ENCODE peak calls at places on chromosomes 7 and 10, in nine cellular contexts. W is body of pancreas, M is NCI-H460, I is NCI-H748 treated with DMSO at 0.1 percent for 48 hours, L is brain microvascular endothelial cell, U is heart left ventricle, H is activated T-cell treated with anti-CD3 and anti-CD28 coated beads for 24 hours, D is NCI-H1105 treated with DMSO at 0.1 percent for 48 hours, F is head of caudate nucleus. X is an unnamed sample.
A peak's percentile ranks its signal among the peaks of the same experiment; 100 is the strongest.

GRCh38 chr7:11194492-11194891 is 220.8 kb downstream of the PHF14 start:
- DNase-seq in W (no peak), M (no peak), I (no peak), L (no peak), U (no peak), H (no peak), D (no peak), F (no peak), X (no peak)

GRCh38 chr10:72260588-72261322 is 13.0 kb upstream of the DDIT4 start:
- DNase-seq in W (peak; percentile 76), M (peak; percentile 98), I (peak; percentile 67), L (peak; percentile 55), U (peak; percentile 88), H (peak; percentile 78), D (no peak), F (peak; percentile 89), X (peak; percentile 89)

GRCh38 chr7:106284516-106285050 is at the start of gene NAMPT:
- DNase-seq in W (peak; percentile 63), M (no peak), I (no peak), L (no peak), U (peak; percentile 59), H (peak; percentile 42), D (peak; percentile 53), F (no peak), X (peak; percentile 87)

GRCh38 chr7:144824360-144824759 is 11.5 kb downstream of the TPK1 start:
- DNase-seq in W (no peak), M (peak; percentile 18), I (no peak), L (peak; percentile 8), U (no peak), H (no peak), D (no peak), F (no peak), X (peak; percentile 69)

GRCh38 chr10:61835909-61836232 is 65.6 kb upstream of the ARID5B start:
- DNase-seq in W (no peak), M (no peak), I (no peak), L (no peak), U (no peak), H (no peak), D (no peak), F (no peak), X (peak; percentile 49)

GRCh38 chr7:33882040-33882800 is 23.1 kb upstream of the BMPER start:
- DNase-seq in W (peak; percentile 9), M (no peak), I (no peak), L (no peak), U (no peak), H (no peak), D (no peak), F (no peak), X (no peak)

GRCh38 chr7:151705744-151706567 is 171.0 kb downstream of the PRKAG2 start:
- DNase-seq in W (peak; percentile 59), M (peak; percentile 47), I (no peak), L (peak; percentile 45), U (no peak), H (no peak), D (peak; percentile 38), F (peak; percentile 61), X (peak; percentile 65)

GRCh38 chr10:24463683-24464426 is 254.9 kb downstream of the KIAA1217 start:
- DNase-seq in W (no peak), M (peak; percentile 37), I (no peak), L (peak; percentile 57), U (no peak), H (no peak), D (no peak), F (no peak), X (peak; percentile 1)

GRCh38 chr7:135710417-135711138 is 17.4 kb downstream of the SLC13A4 start:
- DNase-seq in W (no peak), M (peak; percentile 5), I (no peak), L (no peak), U (no peak), H (no peak), D (no peak), F (no peak), X (peak; percentile 38)

GRCh38 chr7:7989133-7989984 is 20.8 kb downstream of the GLCCI1 start:
- DNase-seq in W (no peak), M (no peak), I (no peak), L (no peak), U (no peak), H (no peak), D (no peak), F (no peak), X (no peak)

GRCh38 chr10:78456649-78457400 is 423.2 kb downstream of the RPS24 start:
- DNase-seq in W (no peak), M (no peak), I (no peak), L (no peak), U (no peak), H (no peak), D (no peak), F (no peak), X (no peak)

GRCh38 chr7:88322151-88322550 is 15.5 kb upstream of the STEAP4 start:
- DNase-seq in W (no peak), M (no peak), I (no peak), L (no peak), U (no peak), H (no peak), D (no peak), F (no peak), X (no peak)

GRCh38 chr7:48114115-48114514 is 25.1 kb downstream of the UPP1 start:
- DNase-seq in W (no peak), M (no peak), I (no peak), L (no peak), U (no peak), H (no peak), D (no peak), F (no peak), X (peak; percentile 22)

GRCh38 chr10:29691564-29692064 is 56.8 kb upstream of the SVIL start:
- DNase-seq in W (no peak), M (no peak), I (no peak), L (peak; percentile 72), U (peak; percentile 44), H (no peak), D (no peak), F (no peak), X (peak; percentile 64)

GRCh38 chr10:52082307-52082706 is 231.8 kb upstream of the DKK1 start:
- DNase-seq in W (no peak), M (no peak), I (no peak), L (no peak), U (no peak), H (no peak), D (no peak), F (no peak), X (no peak)

GRCh38 chr10:120513307-120513706 is 56.3 kb downstream of the PLPP4 start:
- DNase-seq in W (no peak), M (no peak), I (no peak), L (no peak), U (no peak), H (no peak), D (no peak), F (no peak), X (no peak)

GRCh38 chr7:44965937-44966730 is 12.7 kb downstream of the MYO1G start:
- DNase-seq in W (no peak), M (no peak), I (no peak), L (no peak), U (no peak), H (no peak), D (no peak), F (no peak), X (no peak)

GRCh38 chr7:105975770-105976428 is 12.8 kb downstream of the CDHR3 start:
- DNase-seq in W (no peak), M (no peak), I (peak; percentile 40), L (no peak), U (no peak), H (no peak), D (no peak), F (no peak), X (peak; percentile 91)

GRCh38 chr10:1561731-1562337 is 175.5 kb downstream of the ADARB2 start:
- DNase-seq in W (no peak), M (no peak), I (no peak), L (no peak), U (no peak), H (no peak), D (no peak), F (no peak), X (no peak)

GRCh38 chr10:80322158-80322557 is 32.7 kb upstream of the MAT1A start:
- DNase-seq in W (no peak), M (no peak), I (no peak), L (no peak), U (no peak), H (no peak), D (no peak), F (no peak), X (no peak)

GRCh38 chr10:123135415-123136141 is at the start of gene HMX3:
- DNase-seq in W (no peak), M (peak; percentile 63), I (peak; percentile 19), L (no peak), U (no peak), H (no peak), D (peak; percentile 49), F (peak; percentile 21), X (peak; percentile 63)